ENCODE peak calls at places on chromosomes 7 and 10, in four cellular contexts. G, S, H and T are unnamed samples.

GRCh38 chr10:125534515-125534914 is 148.4 kb downstream of the TEX36 start:
- DNase-seq in G (no peak), S (no peak), H (no peak), T (no peak)

GRCh38 chr10:99854860-99855259 is 72.4 kb downstream of the ABCC2 start:
- DNase-seq in G (peak), S (peak), H (peak), T (no peak)

GRCh38 chr7:41977165-41977651 is 259.8 kb downstream of the GLI3 start:
- DNase-seq in G (peak), S (peak), H (peak), T (no peak)

GRCh38 chr7:108413782-108414492 is 42.3 kb downstream of the NRCAM start:
- DNase-seq in G (no peak), S (no peak), H (peak), T (no peak)

GRCh38 chr7:90816511-90817142 is 220.5 kb downstream of the CDK14 start:
- DNase-seq in G (peak), S (no peak), H (peak), T (peak)

GRCh38 chr10:47247190-47248059 is 52.6 kb upstream of the GDF10 start:
- DNase-seq in G (no peak), S (no peak), H (no peak), T (no peak)

GRCh38 chr10:131812736-131813604 is 87.8 kb upstream of the PPP2R2D start:
- DNase-seq in G (no peak), S (no peak), H (no peak), T (no peak)

GRCh38 chr10:52755297-52756062 is 17.1 kb downstream of the MBL2 start:
- DNase-seq in G (peak), S (no peak), H (no peak), T (no peak)

GRCh38 chr7:130369110-130369711 is 11.1 kb upstream of the CPA1 start:
- DNase-seq in G (peak), S (no peak), H (no peak), T (no peak)

GRCh38 chr7:30828591-30828990 is 57.4 kb downstream of the MINDY4 start:
- DNase-seq in G (no peak), S (no peak), H (no peak), T (no peak)

GRCh38 chr10:64041989-64042490 is 520.8 kb downstream of the REEP3 start:
- DNase-seq in G (no peak), S (no peak), H (no peak), T (no peak)

GRCh38 chr10:16597656-16598055 is 76.0 kb upstream of the C1QL3 start:
- DNase-seq in G (no peak), S (peak), H (no peak), T (no peak)

GRCh38 chr10:130358981-130359650 is 222.9 kb downstream of the GLRX3 start:
- DNase-seq in G (no peak), S (no peak), H (no peak), T (no peak)

DNA sequence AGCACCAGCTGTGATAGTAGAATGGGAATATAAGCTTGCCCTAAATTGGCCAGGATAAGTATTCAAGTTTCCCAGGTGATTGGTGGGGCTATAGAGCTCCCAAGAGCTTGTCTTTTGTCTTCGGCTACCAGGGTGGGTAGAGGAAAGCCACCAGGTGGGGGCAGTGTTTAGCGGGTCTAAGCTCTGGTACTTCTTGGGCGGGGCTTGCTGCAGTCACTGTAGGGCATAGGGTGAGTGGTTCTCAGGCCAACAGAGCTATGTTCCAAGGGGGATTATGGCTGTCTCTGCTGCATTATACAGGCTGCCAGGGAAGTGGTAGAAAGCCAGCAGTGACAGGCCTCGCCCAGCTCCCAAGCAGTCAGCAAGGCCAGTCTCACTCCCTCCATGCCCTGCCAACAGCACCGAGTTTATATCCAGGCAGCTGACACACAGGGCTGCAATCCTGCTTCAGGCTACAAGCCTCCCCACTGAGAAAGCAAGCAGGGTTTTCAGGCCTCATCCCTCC is 110.7 kb downstream of the ZNF467 start:
- DNase-seq in G (peak), S (peak), H (peak), T (peak)
- TF ChIP-seq FOXK2 in G (no peak), S (no peak), H (no peak), T (no peak)

DNA sequence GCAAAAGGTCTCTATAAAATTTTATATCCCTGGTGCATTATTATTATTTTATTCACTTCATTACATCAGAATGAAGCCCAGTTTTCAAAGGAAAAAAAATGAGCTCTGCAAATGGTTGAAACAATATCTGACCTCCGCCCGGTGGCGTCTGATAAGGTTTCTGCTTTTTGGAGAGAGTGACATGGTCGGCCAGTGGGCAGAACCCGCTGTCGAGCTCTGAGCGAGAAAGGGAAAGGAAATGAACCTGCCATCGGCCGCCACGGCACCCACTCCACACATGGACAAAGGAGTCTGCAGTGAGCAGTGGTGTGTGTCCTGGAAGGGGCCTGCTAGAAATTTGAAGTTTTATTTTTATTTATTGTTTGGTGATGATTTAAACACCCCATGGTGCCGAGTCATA is 149.2 kb upstream of the MKI67 start:
- DNase-seq in G (no peak), S (peak), H (no peak), T (no peak)
- TF ChIP-seq SP1 in G (no peak), S (no peak), H (no peak), T (no peak)

GRCh38 chr10:26217396-26218105 is 977 bp downstream of the GAD2 start:
- DNase-seq in G (no peak), S (no peak), H (no peak), T (no peak)

GRCh38 chr10:26225322-26225721 is 8.7 kb downstream of the GAD2 start:
- DNase-seq in G (no peak), S (no peak), H (no peak), T (no peak)

GRCh38 chr10:26222563-26222962 is 6.0 kb downstream of the GAD2 start:
- DNase-seq in G (no peak), S (peak), H (no peak), T (no peak)

GRCh38 chr10:26220901-26221300 is 4.3 kb downstream of the GAD2 start:
- DNase-seq in G (no peak), S (no peak), H (no peak), T (no peak)

GRCh38 chr10:26221571-26221970 is 5.0 kb downstream of the GAD2 start:
- DNase-seq in G (no peak), S (no peak), H (no peak), T (no peak)
- TF ChIP-seq FOXK2 in G (no peak), S (no peak), H (no peak), T (no peak)

GRCh38 chr10:683448-684071 is 5.9 kb downstream of the DIP2C start:
- DNase-seq in G (no peak), S (peak), H (no peak), T (no peak)

GRCh38 chr10:680745-681144 is 8.7 kb downstream of the DIP2C start:
- DNase-seq in G (no peak), S (no peak), H (no peak), T (no peak)

GRCh38 chr10:682931-683447 is 6.5 kb downstream of the DIP2C start:
- DNase-seq in G (no peak), S (no peak), H (no peak), T (no peak)

GRCh38 chr10:680146-680545 is 9.3 kb downstream of the DIP2C start:
- DNase-seq in G (no peak), S (no peak), H (no peak), T (no peak)

DNA sequence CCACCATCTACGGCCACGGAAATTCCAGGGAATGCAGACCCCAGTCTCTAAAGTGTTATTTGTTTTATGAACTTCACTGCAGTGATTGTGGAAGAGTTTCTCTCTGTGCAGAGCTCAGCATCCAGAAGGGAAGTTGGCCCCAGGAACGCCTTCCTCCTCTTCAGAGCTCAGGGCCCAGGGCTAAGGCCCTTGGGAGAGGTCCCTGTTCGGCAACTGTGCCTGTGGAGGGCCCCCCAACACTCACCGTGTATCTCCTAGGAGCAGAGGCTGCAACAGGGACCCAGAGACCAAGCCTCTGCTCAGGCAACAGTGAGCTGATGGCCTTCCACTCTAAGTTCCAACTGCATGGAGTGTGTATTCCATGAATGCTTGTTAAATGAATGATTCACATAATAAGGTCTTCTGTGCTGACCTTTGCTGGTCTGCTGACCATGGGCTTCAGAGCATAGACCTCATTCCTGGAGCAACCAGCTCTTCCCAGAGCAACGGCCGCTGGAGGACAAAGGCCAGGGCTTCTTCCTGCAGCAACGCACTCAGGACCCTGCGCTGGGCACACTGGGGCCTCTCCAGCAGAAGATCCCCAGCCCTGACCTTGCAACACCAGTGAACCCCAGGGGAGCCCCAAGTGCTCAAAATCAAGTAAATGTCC is 7.7 kb downstream of the DIP2C start:
- DNase-seq in G (peak), S (no peak), H (no peak), T (no peak)
- TF ChIP-seq SP1 in G (no peak), S (no peak), H (no peak), T (no peak)

GRCh38 chr10:24468281-24468751 is 255.4 kb downstream of the ARHGAP21 start:
- DNase-seq in G (no peak), S (no peak), H (no peak), T (no peak)
- TF ChIP-seq FOXK2 in G (no peak), S (no peak), H (no peak), T (no peak)

GRCh38 chr10:12129222-12130111 is at the start of gene SEC61A2:
- DNase-seq in G (peak), S (peak), H (peak), T (peak)

GRCh38 chr10:12135631-12136030 is 6.2 kb downstream of the SEC61A2 start:
- DNase-seq in G (no peak), S (no peak), H (no peak), T (no peak)

DNA sequence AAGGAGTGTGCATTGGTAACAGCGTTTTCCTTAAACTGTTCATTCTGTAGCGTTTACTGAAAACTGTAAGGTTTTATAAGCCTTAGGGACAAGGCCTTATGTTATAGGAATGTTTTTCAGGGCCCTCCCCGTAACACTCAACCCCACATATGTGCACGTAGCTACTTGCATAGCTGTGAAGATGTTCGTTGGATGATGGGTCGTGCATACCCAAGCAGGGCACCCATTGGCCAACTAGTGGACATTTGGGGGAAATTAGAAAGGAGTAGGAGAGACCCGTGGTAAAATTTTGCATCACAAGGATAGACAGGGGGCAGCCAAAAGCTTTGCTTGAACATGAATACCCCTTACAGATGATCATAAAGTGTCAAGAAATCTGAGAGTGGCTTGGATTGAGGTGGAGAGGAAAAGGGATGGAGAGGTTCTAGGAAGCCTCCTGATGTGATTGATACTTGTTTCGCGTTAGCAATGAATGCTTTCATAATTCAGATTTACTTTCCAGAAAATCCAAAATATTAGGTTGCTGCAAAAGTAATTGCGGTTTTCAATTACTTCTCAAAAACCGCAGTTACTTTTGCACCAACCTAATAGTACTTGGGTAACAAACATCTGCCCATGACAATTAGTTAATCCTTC is 878 bp downstream of the SEC61A2 start:
- DNase-seq in G (peak), S (peak), H (peak), T (peak)
- TF ChIP-seq SP1 in G (no peak), S (no peak), H (no peak), T (no peak)

GRCh38 chr10:14688606-14689005 is 86.1 kb downstream of the FAM107B start:
- DNase-seq in G (no peak), S (no peak), H (no peak), T (no peak)
- TF ChIP-seq FOXK2 in G (no peak), S (no peak), H (no peak), T (no peak)

GRCh38 chr7:46583606-46584005 is 662.5 kb upstream of the IGFBP3 start:
- DNase-seq in G (no peak), S (no peak), H (no peak), T (no peak)
- TF ChIP-seq SP1 in G (no peak), S (no peak), H (no peak), T (no peak)

DNA sequence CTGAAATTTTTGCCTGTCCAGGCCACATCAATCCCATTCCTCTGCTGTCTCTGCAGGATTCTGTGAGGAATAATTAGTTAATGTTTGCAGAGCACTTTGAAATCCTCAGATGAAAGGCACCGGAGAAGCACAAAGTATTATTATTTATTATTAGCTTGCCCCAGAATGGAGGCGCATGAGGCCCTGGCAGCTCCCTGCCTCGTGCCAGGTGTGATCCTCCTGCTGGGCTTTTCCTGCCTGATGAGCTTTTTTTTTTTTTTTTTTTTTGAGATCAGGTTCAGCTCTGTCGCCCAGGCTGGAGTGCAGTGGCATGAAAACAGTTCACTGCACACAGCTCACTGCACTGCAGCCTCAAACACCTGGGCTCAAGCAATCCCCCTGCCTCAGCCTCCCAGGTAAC is 65.2 kb downstream of the TCF7L2 start:
- DNase-seq in G (no peak), S (no peak), H (no peak), T (no peak)
- TF ChIP-seq FOXK2 in G (no peak), S (no peak), H (no peak), T (no peak)

GRCh38 chr7:96596120-96596826 is 113.4 kb downstream of the SEM1 start:
- DNase-seq in G (no peak), S (peak), H (peak), T (no peak)
- TF ChIP-seq SP1 in G (no peak), S (no peak), H (no peak), T (no peak)